ENCODE peak calls at places on chromosome 5, in seven cellular contexts. W is NCI-H510A; S is transverse colon; I is stimulated activated CD4-positive, alpha-beta T cell treated with anti-CD3 and anti-CD28 coated beads, Interleukin-2, amount 100 ng/mL, for 48 hours; N is aorta; R is GM12891; O is nucleus accumbens. C is an unnamed sample.

GRCh38 chr5:148146487-148146886 is 21.9 kb upstream of the SPINK14 start:
- DNase-seq in N (no peak), W (no peak), S (no peak), R (no peak), I (no peak), O (no peak), C (no peak)

GRCh38 chr5:43627028-43627427 is 24.0 kb downstream of the NNT start:
- DNase-seq in W (peak), O (no peak), N (no peak), R (no peak), I (no peak), S (peak), C (peak)

GRCh38 chr5:172906436-172906835 is 52.8 kb upstream of the RPL26L1 start:
- DNase-seq in I (no peak), W (no peak), N (no peak), R (peak), O (no peak), S (no peak), C (no peak)

GRCh38 chr5:1443145-1443543 is 2.1 kb downstream of the SLC6A3 start:
- DNase-seq in N (peak), R (no peak), S (no peak), I (no peak), O (no peak), W (no peak), C (no peak)

GRCh38 chr5:9165567-9165966 is 380.3 kb downstream of the SEMA5A start:
- DNase-seq in R (no peak), N (no peak), W (no peak), O (no peak), S (no peak), I (no peak), C (no peak)

GRCh38 chr5:71887680-71888079 is 168.6 kb downstream of the CARTPT start:
- DNase-seq in N (no peak), W (no peak), S (no peak), I (no peak), O (no peak), R (peak), C (peak)

GRCh38 chr5:149345892-149346222 is 558 bp downstream of the GRPEL2 start:
- DNase-seq in R (no peak), I (no peak), W (no peak), S (no peak), O (no peak), N (no peak), C (peak)

GRCh38 chr5:68368686-68369359 is 153.3 kb downstream of the PIK3R1 start:
- DNase-seq in O (no peak), S (no peak), N (no peak), R (no peak), W (no peak), I (no peak), C (no peak)

GRCh38 chr5:6962256-6962655 is 249.0 kb downstream of the TENT4A start:
- DNase-seq in S (no peak), R (no peak), I (no peak), O (no peak), N (no peak), W (no peak), C (no peak)

GRCh38 chr5:138626333-138626944 is 51.2 kb upstream of the HSPA9 start:
- DNase-seq in R (no peak), S (no peak), W (no peak), I (no peak), N (no peak), O (no peak), C (no peak)

GRCh38 chr5:43773032-43773830 is 170.3 kb downstream of the NNT start:
- DNase-seq in I (no peak), S (no peak), W (no peak), R (no peak), N (no peak), O (no peak), C (no peak)

GRCh38 chr5:157371655-157372471 is 88.2 kb upstream of the NIPAL4 start:
- DNase-seq in S (no peak), W (no peak), I (no peak), N (no peak), O (no peak), R (no peak), C (no peak)

GRCh38 chr5:32767948-32768427 is 56.9 kb downstream of the NPR3 start:
- DNase-seq in R (no peak), I (no peak), N (peak), W (no peak), S (no peak), O (no peak), C (no peak)

GRCh38 chr5:136538534-136538933 is 173.2 kb upstream of the TRPC7 start:
- DNase-seq in W (no peak), N (no peak), R (no peak), S (no peak), O (no peak), I (no peak), C (no peak)

GRCh38 chr5:17094830-17095229 is 122.6 kb upstream of the BASP1 start:
- DNase-seq in S (no peak), O (no peak), W (no peak), I (no peak), N (no peak), R (no peak), C (no peak)

GRCh38 chr5:52269853-52270252 is 517.9 kb upstream of the ITGA1 start:
- DNase-seq in I (no peak), O (no peak), S (no peak), W (no peak), R (no peak), N (no peak), C (no peak)

GRCh38 chr5:176883700-176884570 is 15.2 kb downstream of the HK3 start:
- DNase-seq in N (peak), R (no peak), S (no peak), W (no peak), O (no peak), I (no peak), C (no peak)

GRCh38 chr5:138334867-138335447 is 3.1 kb upstream of the FAM53C start:
- DNase-seq in O (no peak), N (no peak), R (no peak), W (no peak), S (no peak), I (no peak), C (no peak)

GRCh38 chr5:126471875-126472537 is 48.8 kb downstream of the GRAMD2B start:
- DNase-seq in S (no peak), W (no peak), O (no peak), N (no peak), R (no peak), I (no peak), C (no peak)

GRCh38 chr5:135337064-135337463 is 62.0 kb downstream of the MACROH2A1 start:
- DNase-seq in R (no peak), I (no peak), W (no peak), N (peak), S (no peak), O (no peak), C (no peak)

GRCh38 chr5:8807636-8808035 is 738.2 kb downstream of the SEMA5A start:
- DNase-seq in R (no peak), N (no peak), I (no peak), S (no peak), O (no peak), W (no peak), C (no peak)

GRCh38 chr5:151174612-151175101 is 17.1 kb upstream of the ANXA6 start:
- DNase-seq in I (no peak), N (no peak), O (no peak), W (peak), S (no peak), R (no peak), C (no peak)

GRCh38 chr5:72543365-72543764 is 36.2 kb upstream of the ZNF366 start:
- DNase-seq in I (no peak), W (no peak), R (no peak), N (no peak), O (no peak), S (no peak), C (no peak)

GRCh38 chr5:39395521-39395920 is 29.3 kb downstream of the DAB2 start:
- DNase-seq in O (no peak), W (no peak), S (no peak), N (no peak), R (no peak), I (no peak), C (no peak)

C was measured in K562.